ENCODE peak calls at places on chromosomes 5 and 9, in nine cellular contexts. Y is HepG2, J is stomach, Z is sigmoid colon, W is SK-N-SH, F is suprapubic skin, D is GM12878, V is H1, K is transverse colon. L is an unnamed sample.

GRCh38 chr5:157816682-157817268 is 42.2 kb downstream of the CLINT1 start:
- DNase-seq in Y (no peak), J (no peak), Z (no peak), W (no peak), F (no peak), D (no peak), V (no peak), K (no peak), L (no peak)

GRCh38 chr9:94181782-94182181 is 77.3 kb upstream of the ZNF169 start:
- DNase-seq in Y (no peak), J (no peak), Z (no peak), W (no peak), F (no peak), D (no peak), V (no peak), K (no peak), L (no peak)

GRCh38 chr5:74424162-74424868 is 216.2 kb downstream of the ENC1 start:
- DNase-seq in Y (peak), J (no peak), Z (no peak), W (no peak), F (no peak), D (no peak), V (no peak), K (no peak), L (no peak)

GRCh38 chr9:120110520-120110919 is 469.4 kb downstream of the CDK5RAP2 start:
- DNase-seq in Y (no peak), J (no peak), Z (no peak), W (no peak), F (no peak), D (no peak), V (no peak), K (no peak), L (no peak)

GRCh38 chr5:126516133-126516532 is 78.9 kb downstream of the ALDH7A1 start:
- DNase-seq in Y (no peak), J (no peak), Z (no peak), W (peak), F (no peak), D (no peak), V (no peak), K (no peak), L (no peak)

GRCh38 chr9:134965851-134966250 is 48.1 kb upstream of the FCN1 start:
- DNase-seq in Y (no peak), J (no peak), Z (peak), W (no peak), F (peak), D (no peak), V (no peak), K (no peak), L (no peak)

GRCh38 chr5:43432486-43433365 is 20.5 kb upstream of the CCL28 start:
- DNase-seq in Y (peak), J (peak), Z (no peak), W (no peak), F (peak), D (no peak), V (no peak), K (peak), L (no peak)

GRCh38 chr5:107224272-107224671 is 446.5 kb downstream of the EFNA5 start:
- DNase-seq in Y (no peak), J (no peak), Z (no peak), W (no peak), F (no peak), D (no peak), V (no peak), K (no peak), L (no peak)

GRCh38 chr9:2874001-2874750 is 30.3 kb upstream of the PUM3 start:
- DNase-seq in Y (no peak), J (no peak), Z (no peak), W (no peak), F (no peak), D (no peak), V (no peak), K (no peak), L (no peak)

GRCh38 chr5:50966986-50967385 is 300.5 kb downstream of the PARP8 start:
- DNase-seq in Y (no peak), J (no peak), Z (no peak), W (peak), F (no peak), D (no peak), V (no peak), K (no peak), L (no peak)

GRCh38 chr5:180825768-180826525 is 23.3 kb upstream of the MGAT1 start:
- DNase-seq in Y (peak), J (peak), Z (peak), W (no peak), F (no peak), D (no peak), V (no peak), K (peak), L (peak)

GRCh38 chr5:61320860-61321259 is 11.2 kb upstream of the ZSWIM6 start:
- DNase-seq in Y (no peak), J (no peak), Z (no peak), W (no peak), F (no peak), D (no peak), V (no peak), K (no peak), L (no peak)

GRCh38 chr5:95486185-95486584 is 68.6 kb downstream of the SKIC3 start:
- DNase-seq in Y (no peak), J (no peak), Z (no peak), W (no peak), F (no peak), D (no peak), V (no peak), K (no peak), L (no peak)

GRCh38 chr5:172418847-172419810 is 35.2 kb downstream of the SH3PXD2B start:
- DNase-seq in Y (no peak), J (no peak), Z (peak), W (peak), F (no peak), D (no peak), V (no peak), K (no peak), L (no peak)

GRCh38 chr9:18786196-18786595 is 246.8 kb downstream of the SAXO1 start:
- DNase-seq in Y (no peak), J (no peak), Z (no peak), W (no peak), F (no peak), D (no peak), V (no peak), K (no peak), L (peak)

GRCh38 chr5:116365006-116365496 is 209.6 kb downstream of the SEMA6A start:
- DNase-seq in Y (no peak), J (no peak), Z (no peak), W (no peak), F (no peak), D (peak), V (no peak), K (no peak), L (no peak)

GRCh38 chr9:95067888-95068287 is 249.6 kb downstream of the FANCC start:
- DNase-seq in Y (no peak), J (no peak), Z (no peak), W (no peak), F (no peak), D (no peak), V (no peak), K (no peak), L (no peak)

GRCh38 chr9:131678499-131679111 is 61.3 kb downstream of the RAPGEF1 start:
- DNase-seq in Y (peak), J (peak), Z (peak), W (no peak), F (no peak), D (peak), V (no peak), K (peak), L (peak)

GRCh38 chr5:111830333-111830732 is 73.3 kb upstream of the NREP start:
- DNase-seq in Y (no peak), J (no peak), Z (no peak), W (no peak), F (no peak), D (no peak), V (no peak), K (no peak), L (no peak)

GRCh38 chr5:172902497-172903472 is 56.4 kb upstream of the RPL26L1 start:
- DNase-seq in Y (peak), J (peak), Z (peak), W (peak), F (no peak), D (no peak), V (peak), K (peak), L (peak)

GRCh38 chr9:95048225-95049087 is 269.1 kb downstream of the FANCC start:
- DNase-seq in Y (peak), J (peak), Z (no peak), W (peak), F (no peak), D (no peak), V (peak), K (peak), L (no peak)

GRCh38 chr9:76603448-76603895 is 144.5 kb downstream of the GCNT1 start:
- DNase-seq in Y (no peak), J (no peak), Z (no peak), W (no peak), F (no peak), D (no peak), V (no peak), K (no peak), L (no peak)

GRCh38 chr5:98568336-98568735 is 205.1 kb upstream of the RGMB start:
- DNase-seq in Y (no peak), J (no peak), Z (no peak), W (no peak), F (no peak), D (no peak), V (no peak), K (no peak), L (no peak)

GRCh38 chr9:133533878-133534277 is 626 bp upstream of the ADAMTSL2 start:
- DNase-seq in Y (no peak), J (no peak), Z (no peak), W (peak), F (no peak), D (no peak), V (no peak), K (no peak), L (no peak)

GRCh38 chr5:66207800-66208561 is 63.9 kb downstream of the SREK1 start:
- DNase-seq in Y (no peak), J (no peak), Z (peak), W (no peak), F (no peak), D (no peak), V (no peak), K (no peak), L (no peak)

GRCh38 chr5:151153766-151154272 is 3.8 kb downstream of the ANXA6 start:
- DNase-seq in Y (no peak), J (no peak), Z (no peak), W (no peak), F (no peak), D (no peak), V (no peak), K (no peak), L (no peak)

GRCh38 chr5:32538031-32538547 is 47.3 kb upstream of the SUB1 start:
- DNase-seq in Y (no peak), J (peak), Z (no peak), W (no peak), F (no peak), D (peak), V (no peak), K (peak), L (no peak)

GRCh38 chr5:137292461-137293025 is 206.6 kb downstream of the SPOCK1 start:
- DNase-seq in Y (no peak), J (no peak), Z (no peak), W (peak), F (no peak), D (no peak), V (no peak), K (peak), L (no peak)

GRCh38 chr5:171907731-171908343 is 98.6 kb downstream of the FBXW11 start:
- DNase-seq in Y (peak), J (peak), Z (no peak), W (peak), F (no peak), D (no peak), V (no peak), K (peak), L (no peak)

DNA sequence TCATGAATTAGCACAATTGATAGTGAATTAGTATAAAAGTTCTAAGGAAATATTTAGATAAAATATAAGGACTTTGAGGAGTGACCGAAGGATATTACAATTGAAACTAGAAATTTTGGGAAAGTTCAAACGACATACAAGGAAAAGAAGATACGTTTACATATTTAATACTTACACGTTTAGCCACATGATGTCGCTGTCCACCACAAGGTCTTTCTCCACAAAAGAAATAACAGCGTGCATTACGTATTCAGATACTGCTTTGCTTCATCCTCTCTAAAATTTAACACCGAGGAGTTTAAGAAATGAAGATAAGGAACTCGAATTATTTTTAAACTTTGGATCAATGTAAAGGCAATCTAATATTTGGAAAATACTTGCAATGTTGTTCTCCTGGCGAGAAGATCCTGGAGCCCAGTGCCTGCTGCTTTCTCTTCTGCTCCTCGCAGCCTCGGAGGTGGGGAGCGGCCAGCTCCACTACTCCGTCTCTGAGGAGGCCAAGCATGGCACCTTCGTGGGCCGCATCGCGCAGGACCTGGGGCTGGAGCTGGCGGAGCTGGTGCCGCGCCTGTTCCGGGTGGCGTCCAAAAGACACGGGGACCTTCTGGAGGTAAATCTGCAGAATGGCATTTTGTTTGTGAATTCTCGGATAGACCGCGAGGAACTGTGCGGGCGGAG is at the start of gene PCDHA3:
- DNase-seq in Y (peak), J (no peak), Z (no peak), W (no peak), F (no peak), D (no peak), V (no peak), K (no peak), L (no peak)
- TF ChIP-seq EP300 in Y (no peak), J (no peak), Z (no peak), W (no peak), F (no peak), D (no peak), V (no peak), K (no peak), L (no peak)

GRCh38 chr5:177403194-177403825 is 2.8 kb upstream of the PFN3 start:
- DNase-seq in Y (no peak), J (peak), Z (no peak), W (no peak), F (no peak), D (no peak), V (peak), K (peak), L (no peak)

GRCh38 chr5:177405312-177405711 is 4.1 kb downstream of the F12 start:
- DNase-seq in Y (no peak), J (no peak), Z (no peak), W (no peak), F (no peak), D (no peak), V (no peak), K (no peak), L (no peak)

GRCh38 chr5:177403826-177404640 is 3.6 kb upstream of the PFN3 start:
- DNase-seq in Y (no peak), J (peak), Z (peak), W (peak), F (peak), D (no peak), V (peak), K (peak), L (peak)

GRCh38 chr5:177404641-177405134 is 4.2 kb upstream of the PFN3 start:
- DNase-seq in Y (no peak), J (no peak), Z (no peak), W (peak), F (no peak), D (no peak), V (no peak), K (no peak), L (no peak)

DNA sequence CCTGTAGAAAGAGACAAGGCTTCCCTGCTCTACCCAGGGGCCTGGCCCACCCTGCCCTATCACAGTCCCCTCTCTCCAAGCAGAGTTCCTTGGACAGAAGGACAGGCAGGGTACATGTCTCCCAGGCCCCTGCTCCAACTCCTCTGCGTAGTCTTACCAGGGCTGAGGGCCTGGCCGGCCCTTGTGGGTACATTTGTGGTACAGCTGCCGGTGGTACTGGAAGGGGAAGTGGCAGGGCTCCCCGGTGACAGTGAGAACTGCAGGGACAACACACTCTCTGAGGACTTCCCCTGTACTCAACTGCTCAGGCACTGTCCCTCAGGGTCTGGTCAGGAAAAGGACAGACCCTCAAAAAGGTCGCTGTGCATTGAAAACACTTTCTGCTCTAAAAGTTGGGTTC is 3.6 kb downstream of the F12 start:
- DNase-seq in Y (no peak), J (no peak), Z (no peak), W (no peak), F (no peak), D (no peak), V (no peak), K (peak), L (no peak)
- TF ChIP-seq POLR2AphosphoS5 in Y (no peak), J (no peak), Z (no peak), W (no peak), F (no peak), D (no peak), V (no peak), K (no peak), L (no peak)

GRCh38 chr9:114666841-114667240 is 9.2 kb upstream of the TEX53 start:
- DNase-seq in Y (no peak), J (no peak), Z (no peak), W (no peak), F (no peak), D (no peak), V (no peak), K (no peak), L (no peak)

GRCh38 chr9:114662081-114662989 is 4.7 kb upstream of the TEX53 start:
- DNase-seq in Y (peak), J (peak), Z (no peak), W (peak), F (no peak), D (no peak), V (peak), K (peak), L (no peak)

GRCh38 chr9:114668146-114668545 is 10.5 kb upstream of the TEX53 start:
- DNase-seq in Y (no peak), J (no peak), Z (no peak), W (no peak), F (no peak), D (no peak), V (no peak), K (no peak), L (no peak)

GRCh38 chr9:114664181-114664580 is 6.6 kb upstream of the TEX53 start:
- DNase-seq in Y (no peak), J (no peak), Z (no peak), W (no peak), F (no peak), D (no peak), V (no peak), K (no peak), L (no peak)

GRCh38 chr9:114666441-114666840 is 8.8 kb upstream of the TEX53 start:
- DNase-seq in Y (no peak), J (no peak), Z (no peak), W (no peak), F (no peak), D (no peak), V (no peak), K (no peak), L (no peak)
- TF ChIP-seq EP300 in Y (no peak), J (no peak), Z (no peak), W (no peak), F (no peak), D (no peak), V (no peak), K (no peak), L (no peak)

GRCh38 chr9:14222149-14222835 is 91.6 kb downstream of the NFIB start:
- DNase-seq in Y (no peak), J (no peak), Z (no peak), W (no peak), F (no peak), D (no peak), V (no peak), K (no peak), L (no peak)

GRCh38 chr9:14219865-14220655 is 93.9 kb downstream of the NFIB start:
- DNase-seq in Y (no peak), J (no peak), Z (no peak), W (no peak), F (no peak), D (no peak), V (no peak), K (no peak), L (no peak)

GRCh38 chr9:14223081-14223480 is 90.9 kb downstream of the NFIB start:
- DNase-seq in Y (no peak), J (no peak), Z (no peak), W (no peak), F (no peak), D (no peak), V (no peak), K (no peak), L (no peak)

GRCh38 chr9:14221119-14221518 is 92.8 kb downstream of the NFIB start:
- DNase-seq in Y (no peak), J (no peak), Z (no peak), W (no peak), F (no peak), D (no peak), V (no peak), K (no peak), L (no peak)

DNA sequence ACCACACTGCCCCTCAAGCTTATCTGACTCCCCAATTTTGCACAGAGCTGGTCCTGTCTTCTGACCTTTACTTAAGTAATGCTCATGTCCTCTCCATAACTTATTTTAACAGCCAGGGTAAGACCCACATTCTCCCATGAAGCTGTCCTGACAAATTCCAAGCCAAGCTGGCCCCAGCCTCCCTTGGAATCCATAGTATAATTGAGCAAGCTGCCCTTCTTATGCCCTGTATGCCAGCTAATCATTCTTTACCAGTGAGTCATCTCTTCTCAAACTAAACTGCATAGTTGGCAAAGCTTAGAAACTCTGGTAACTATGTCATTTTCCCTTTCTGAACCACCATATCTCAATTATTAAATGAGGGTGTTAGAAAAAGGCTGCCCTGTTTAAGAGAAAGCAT is 92.4 kb downstream of the NFIB start:
- DNase-seq in Y (peak), J (no peak), Z (no peak), W (no peak), F (no peak), D (no peak), V (no peak), K (no peak), L (no peak)
- TF ChIP-seq POLR2AphosphoS5 in Y (no peak), J (no peak), Z (no peak), W (peak), F (no peak), D (no peak), V (no peak), K (no peak), L (no peak)

GRCh38 chr9:101999441-101999840 is 261.0 kb upstream of the GRIN3A start:
- DNase-seq in Y (no peak), J (no peak), Z (no peak), W (no peak), F (no peak), D (no peak), V (no peak), K (no peak), L (no peak)

GRCh38 chr9:101991926-101992325 is 253.5 kb upstream of the GRIN3A start:
- DNase-seq in Y (no peak), J (no peak), Z (no peak), W (no peak), F (no peak), D (no peak), V (no peak), K (no peak), L (no peak)

DNA sequence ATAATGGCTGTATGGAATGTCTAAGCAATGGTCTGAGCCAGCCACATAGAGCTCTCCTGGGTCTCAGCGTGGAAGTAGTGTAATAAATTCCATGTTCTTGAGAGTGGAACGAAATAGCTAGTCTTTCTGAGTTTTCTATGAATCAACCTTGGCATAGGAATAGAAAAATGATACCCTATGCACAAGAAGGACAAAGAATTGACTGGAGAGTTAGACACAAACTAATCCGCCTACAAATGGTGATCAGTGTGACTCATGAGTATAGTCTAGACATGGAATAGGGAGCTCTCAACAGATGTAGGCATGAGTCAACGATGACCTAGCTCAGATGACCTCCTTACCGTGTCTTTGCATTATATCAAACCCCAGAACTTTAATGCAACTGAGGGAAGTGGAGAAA is 256.8 kb upstream of the GRIN3A start:
- DNase-seq in Y (no peak), J (no peak), Z (no peak), W (no peak), F (no peak), D (no peak), V (no peak), K (no peak), L (no peak)
- TF ChIP-seq EP300 in Y (no peak), J (no peak), Z (no peak), W (no peak), F (no peak), D (no peak), V (no peak), K (no peak), L (no peak)

L was measured in esophagus muscularis mucosa.